ENCODE peak calls at places on chromosome 1, in eight cellular contexts. One of them, this sample, is unnamed.

GRCh38 chr1:54794401-54795099 is 6.6 kb downstream of the TTC22 start:
- DNase-seq in brain microvascular endothelial cell: no peak
- DNase-seq in thyroid gland: no peak
- DNase-seq in tibial nerve: no peak
- DNase-seq in nephron progenitor cell: no peak
- DNase-seq in HS-5: no peak
- DNase-seq in Ammon's horn: no peak
- DNase-seq in GM04503: no peak
- DNase-seq in this sample: peak

GRCh38 chr1:203907901-203908300 is 46.5 kb downstream of the SNRPE start:
- DNase-seq in brain microvascular endothelial cell: no peak
- DNase-seq in thyroid gland: no peak
- DNase-seq in tibial nerve: no peak
- DNase-seq in nephron progenitor cell: no peak
- DNase-seq in HS-5: no peak
- DNase-seq in Ammon's horn: no peak
- DNase-seq in GM04503: no peak
- DNase-seq in this sample: no peak

GRCh38 chr1:78650114-78650513 is 483 bp downstream of the IFI44 start:
- DNase-seq in brain microvascular endothelial cell: no peak
- DNase-seq in thyroid gland: no peak
- DNase-seq in tibial nerve: no peak
- DNase-seq in nephron progenitor cell: no peak
- DNase-seq in HS-5: no peak
- DNase-seq in Ammon's horn: no peak
- DNase-seq in GM04503: no peak
- DNase-seq in this sample: no peak

GRCh38 chr1:22131875-22132486 is 10.9 kb downstream of the WNT4 start:
- DNase-seq in brain microvascular endothelial cell: no peak
- DNase-seq in thyroid gland: peak
- DNase-seq in tibial nerve: no peak
- DNase-seq in nephron progenitor cell: peak
- DNase-seq in HS-5: no peak
- DNase-seq in Ammon's horn: no peak
- DNase-seq in GM04503: no peak
- DNase-seq in this sample: no peak

GRCh38 chr1:222820159-222820732 is 5.4 kb downstream of the DISP1 start:
- DNase-seq in brain microvascular endothelial cell: no peak
- DNase-seq in thyroid gland: no peak
- DNase-seq in tibial nerve: no peak
- DNase-seq in nephron progenitor cell: no peak
- DNase-seq in HS-5: no peak
- DNase-seq in Ammon's horn: no peak
- DNase-seq in GM04503: no peak
- DNase-seq in this sample: no peak

GRCh38 chr1:153921803-153922075 is 1.0 kb downstream of the GATAD2B start:
- DNase-seq in brain microvascular endothelial cell: no peak
- DNase-seq in thyroid gland: peak
- DNase-seq in tibial nerve: no peak
- DNase-seq in nephron progenitor cell: no peak
- DNase-seq in HS-5: no peak
- DNase-seq in Ammon's horn: peak
- DNase-seq in GM04503: no peak
- DNase-seq in this sample: no peak

GRCh38 chr1:185409763-185410528 is 92.9 kb upstream of the IVNS1ABP start:
- DNase-seq in brain microvascular endothelial cell: no peak
- DNase-seq in thyroid gland: no peak
- DNase-seq in tibial nerve: no peak
- DNase-seq in nephron progenitor cell: no peak
- DNase-seq in HS-5: no peak
- DNase-seq in Ammon's horn: no peak
- DNase-seq in GM04503: no peak
- DNase-seq in this sample: no peak

GRCh38 chr1:235583511-235584001 is 66.0 kb downstream of the GNG4 start:
- DNase-seq in brain microvascular endothelial cell: no peak
- DNase-seq in thyroid gland: no peak
- DNase-seq in tibial nerve: no peak
- DNase-seq in nephron progenitor cell: no peak
- DNase-seq in HS-5: no peak
- DNase-seq in Ammon's horn: peak
- DNase-seq in GM04503: no peak
- DNase-seq in this sample: no peak

GRCh38 chr1:174812656-174813055 is 187.1 kb upstream of the CACYBP start:
- DNase-seq in brain microvascular endothelial cell: peak
- DNase-seq in thyroid gland: no peak
- DNase-seq in tibial nerve: no peak
- DNase-seq in nephron progenitor cell: no peak
- DNase-seq in HS-5: no peak
- DNase-seq in Ammon's horn: no peak
- DNase-seq in GM04503: no peak
- DNase-seq in this sample: no peak

GRCh38 chr1:162458206-162458605 is 39.4 kb upstream of the UHMK1 start:
- DNase-seq in brain microvascular endothelial cell: no peak
- DNase-seq in thyroid gland: no peak
- DNase-seq in tibial nerve: no peak
- DNase-seq in nephron progenitor cell: no peak
- DNase-seq in HS-5: peak
- DNase-seq in Ammon's horn: no peak
- DNase-seq in GM04503: no peak
- DNase-seq in this sample: no peak

GRCh38 chr1:6603851-6604558 is 1.3 kb upstream of the KLHL21 start:
- DNase-seq in brain microvascular endothelial cell: peak
- DNase-seq in thyroid gland: peak
- DNase-seq in tibial nerve: peak
- DNase-seq in nephron progenitor cell: peak
- DNase-seq in HS-5: no peak
- DNase-seq in Ammon's horn: no peak
- DNase-seq in GM04503: peak
- DNase-seq in this sample: peak

GRCh38 chr1:71357708-71358107 is 276.9 kb upstream of the ZRANB2 start:
- DNase-seq in brain microvascular endothelial cell: no peak
- DNase-seq in thyroid gland: no peak
- DNase-seq in tibial nerve: no peak
- DNase-seq in nephron progenitor cell: peak
- DNase-seq in HS-5: no peak
- DNase-seq in Ammon's horn: no peak
- DNase-seq in GM04503: no peak
- DNase-seq in this sample: no peak

GRCh38 chr1:37556712-37557196 is at the start of gene DNALI1:
- DNase-seq in brain microvascular endothelial cell: peak
- DNase-seq in thyroid gland: peak
- DNase-seq in tibial nerve: peak
- DNase-seq in nephron progenitor cell: peak
- DNase-seq in HS-5: no peak
- DNase-seq in Ammon's horn: peak
- DNase-seq in GM04503: no peak
- DNase-seq in this sample: peak

GRCh38 chr1:77757616-77758015 is 2.0 kb downstream of the USP33 start:
- DNase-seq in brain microvascular endothelial cell: no peak
- DNase-seq in thyroid gland: no peak
- DNase-seq in tibial nerve: no peak
- DNase-seq in nephron progenitor cell: no peak
- DNase-seq in HS-5: no peak
- DNase-seq in Ammon's horn: no peak
- DNase-seq in GM04503: peak
- DNase-seq in this sample: no peak

GRCh38 chr1:108679586-108680213 is 12.4 kb upstream of the PRPF38B start:
- DNase-seq in brain microvascular endothelial cell: no peak
- DNase-seq in thyroid gland: no peak
- DNase-seq in tibial nerve: no peak
- DNase-seq in nephron progenitor cell: no peak
- DNase-seq in HS-5: no peak
- DNase-seq in Ammon's horn: no peak
- DNase-seq in GM04503: no peak
- DNase-seq in this sample: no peak

GRCh38 chr1:111197598-111198289 is 2.7 kb downstream of the DENND2D start:
- DNase-seq in brain microvascular endothelial cell: peak
- DNase-seq in thyroid gland: no peak
- DNase-seq in tibial nerve: no peak
- DNase-seq in nephron progenitor cell: peak
- DNase-seq in HS-5: no peak
- DNase-seq in Ammon's horn: no peak
- DNase-seq in GM04503: no peak
- DNase-seq in this sample: no peak

GRCh38 chr1:34850382-34850781 is 9.2 kb downstream of the SMIM12 start:
- DNase-seq in brain microvascular endothelial cell: no peak
- DNase-seq in thyroid gland: no peak
- DNase-seq in tibial nerve: no peak
- DNase-seq in nephron progenitor cell: no peak
- DNase-seq in HS-5: no peak
- DNase-seq in Ammon's horn: no peak
- DNase-seq in GM04503: no peak
- DNase-seq in this sample: no peak

GRCh38 chr1:216531308-216532239 is 108.3 kb upstream of the USH2A start:
- DNase-seq in brain microvascular endothelial cell: peak
- DNase-seq in thyroid gland: no peak
- DNase-seq in tibial nerve: no peak
- DNase-seq in nephron progenitor cell: no peak
- DNase-seq in HS-5: peak
- DNase-seq in Ammon's horn: peak
- DNase-seq in GM04503: no peak
- DNase-seq in this sample: no peak

GRCh38 chr1:11019971-11020370 is 7.5 kb downstream of the TARDBP start:
- DNase-seq in brain microvascular endothelial cell: no peak
- DNase-seq in thyroid gland: no peak
- DNase-seq in tibial nerve: no peak
- DNase-seq in nephron progenitor cell: no peak
- DNase-seq in HS-5: no peak
- DNase-seq in Ammon's horn: no peak
- DNase-seq in GM04503: no peak
- DNase-seq in this sample: peak

GRCh38 chr1:205009666-205010065 is 33.3 kb upstream of the CNTN2 start:
- DNase-seq in brain microvascular endothelial cell: no peak
- DNase-seq in thyroid gland: no peak
- DNase-seq in tibial nerve: no peak
- DNase-seq in nephron progenitor cell: no peak
- DNase-seq in HS-5: no peak
- DNase-seq in Ammon's horn: no peak
- DNase-seq in GM04503: no peak
- DNase-seq in this sample: no peak

GRCh38 chr1:110559157-110559556 is 40.2 kb upstream of the KCNA10 start:
- DNase-seq in brain microvascular endothelial cell: no peak
- DNase-seq in thyroid gland: no peak
- DNase-seq in tibial nerve: no peak
- DNase-seq in nephron progenitor cell: no peak
- DNase-seq in HS-5: no peak
- DNase-seq in Ammon's horn: no peak
- DNase-seq in GM04503: no peak
- DNase-seq in this sample: peak

GRCh38 chr1:155080250-155081228 is 1.9 kb downstream of the EFNA3 start:
- DNase-seq in brain microvascular endothelial cell: no peak
- DNase-seq in thyroid gland: no peak
- DNase-seq in tibial nerve: no peak
- DNase-seq in nephron progenitor cell: peak
- DNase-seq in HS-5: no peak
- DNase-seq in Ammon's horn: no peak
- DNase-seq in GM04503: no peak
- DNase-seq in this sample: no peak

GRCh38 chr1:191358724-191359123 is 799.5 kb upstream of the RGS18 start:
- DNase-seq in brain microvascular endothelial cell: no peak
- DNase-seq in thyroid gland: no peak
- DNase-seq in tibial nerve: no peak
- DNase-seq in nephron progenitor cell: no peak
- DNase-seq in HS-5: no peak
- DNase-seq in Ammon's horn: no peak
- DNase-seq in GM04503: no peak
- DNase-seq in this sample: no peak

GRCh38 chr1:227885135-227885647 is 62.5 kb downstream of the WNT9A start:
- DNase-seq in brain microvascular endothelial cell: no peak
- DNase-seq in thyroid gland: no peak
- DNase-seq in tibial nerve: no peak
- DNase-seq in nephron progenitor cell: no peak
- DNase-seq in HS-5: no peak
- DNase-seq in Ammon's horn: peak
- DNase-seq in GM04503: no peak
- DNase-seq in this sample: peak

GRCh38 chr1:22018583-22019559 is 17.4 kb downstream of the CELA3A start:
- DNase-seq in brain microvascular endothelial cell: peak
- DNase-seq in thyroid gland: no peak
- DNase-seq in tibial nerve: peak
- DNase-seq in nephron progenitor cell: no peak
- DNase-seq in HS-5: peak
- DNase-seq in Ammon's horn: peak
- DNase-seq in GM04503: peak
- DNase-seq in this sample: no peak

GRCh38 chr1:15001317-15001900 is 152.1 kb upstream of the TMEM51 start:
- DNase-seq in brain microvascular endothelial cell: no peak
- DNase-seq in thyroid gland: no peak
- DNase-seq in tibial nerve: no peak
- DNase-seq in nephron progenitor cell: no peak
- DNase-seq in HS-5: no peak
- DNase-seq in Ammon's horn: no peak
- DNase-seq in GM04503: no peak
- DNase-seq in this sample: no peak

GRCh38 chr1:145997156-145998023 is 1.0 kb upstream of the TXNIP start:
- DNase-seq in brain microvascular endothelial cell: no peak
- DNase-seq in thyroid gland: no peak
- DNase-seq in tibial nerve: peak
- DNase-seq in nephron progenitor cell: peak
- DNase-seq in HS-5: no peak
- DNase-seq in Ammon's horn: no peak
- DNase-seq in GM04503: no peak
- DNase-seq in this sample: peak

GRCh38 chr1:109371271-109371739 is 26.4 kb downstream of the SORT1 start:
- DNase-seq in brain microvascular endothelial cell: no peak
- DNase-seq in thyroid gland: peak
- DNase-seq in tibial nerve: peak
- DNase-seq in nephron progenitor cell: no peak
- DNase-seq in HS-5: peak
- DNase-seq in Ammon's horn: peak
- DNase-seq in GM04503: peak
- DNase-seq in this sample: peak

GRCh38 chr1:117661027-117661426 is 55.2 kb downstream of the TENT5C start:
- DNase-seq in brain microvascular endothelial cell: no peak
- DNase-seq in thyroid gland: no peak
- DNase-seq in tibial nerve: no peak
- DNase-seq in nephron progenitor cell: no peak
- DNase-seq in HS-5: no peak
- DNase-seq in Ammon's horn: no peak
- DNase-seq in GM04503: no peak
- DNase-seq in this sample: no peak

GRCh38 chr1:50158421-50158820 is 49.7 kb downstream of the ELAVL4 start:
- DNase-seq in brain microvascular endothelial cell: no peak
- DNase-seq in thyroid gland: no peak
- DNase-seq in tibial nerve: no peak
- DNase-seq in nephron progenitor cell: no peak
- DNase-seq in HS-5: no peak
- DNase-seq in Ammon's horn: no peak
- DNase-seq in GM04503: no peak
- DNase-seq in this sample: no peak

GRCh38 chr1:31102501-31102950 is 37.0 kb upstream of the PUM1 start:
- DNase-seq in brain microvascular endothelial cell: peak
- DNase-seq in thyroid gland: no peak
- DNase-seq in tibial nerve: peak
- DNase-seq in nephron progenitor cell: no peak
- DNase-seq in HS-5: peak
- DNase-seq in Ammon's horn: no peak
- DNase-seq in GM04503: peak
- DNase-seq in this sample: peak

GRCh38 chr1:39722495-39722894 is 16.2 kb upstream of the PPIE start:
- DNase-seq in brain microvascular endothelial cell: no peak
- DNase-seq in thyroid gland: no peak
- DNase-seq in tibial nerve: no peak
- DNase-seq in nephron progenitor cell: no peak
- DNase-seq in HS-5: peak
- DNase-seq in Ammon's horn: no peak
- DNase-seq in GM04503: no peak
- DNase-seq in this sample: no peak

GRCh38 chr1:90925928-90926869 is 95.6 kb downstream of the ZNF644 start:
- DNase-seq in brain microvascular endothelial cell: peak
- DNase-seq in thyroid gland: no peak
- DNase-seq in tibial nerve: no peak
- DNase-seq in nephron progenitor cell: no peak
- DNase-seq in HS-5: peak
- DNase-seq in Ammon's horn: no peak
- DNase-seq in GM04503: peak
- DNase-seq in this sample: no peak

GRCh38 chr1:225770586-225771248 is 6.9 kb upstream of the SRP9 start:
- DNase-seq in brain microvascular endothelial cell: no peak
- DNase-seq in thyroid gland: no peak
- DNase-seq in tibial nerve: no peak
- DNase-seq in nephron progenitor cell: peak
- DNase-seq in HS-5: no peak
- DNase-seq in Ammon's horn: peak
- DNase-seq in GM04503: no peak
- DNase-seq in this sample: no peak